ENCODE peak calls at places on chromosome 18, in five cellular contexts. E is HuH-7.5, O is NCI-H460, V is mucosa of gallbladder, Z is AG20443. P is an unnamed sample.

GRCh38 chr18:27860701-27861107 is 316.2 kb downstream of the CDH2 start:
- DNase-seq in E (no peak), O (no peak), V (no peak), Z (peak; percentile 16), P (peak; percentile 30)

GRCh38 chr18:73990241-73990640 is 157.4 kb downstream of the FBXO15 start:
- DNase-seq in E (no peak), O (no peak), V (no peak), Z (no peak), P (no peak)

GRCh38 chr18:34809697-34810096 is 99.6 kb downstream of the DTNA start:
- DNase-seq in E (peak; percentile 15), O (peak; percentile 15), V (peak; percentile 36), Z (peak; percentile 62), P (peak; percentile 52)

GRCh38 chr18:46461993-46462392 is 195.0 kb downstream of the LOXHD1 start:
- DNase-seq in E (no peak), O (no peak), V (no peak), Z (no peak), P (no peak)

GRCh38 chr18:49853436-49853835 is 40.1 kb upstream of the ACAA2 start:
- DNase-seq in E (no peak), O (no peak), V (no peak), Z (no peak), P (no peak)

GRCh38 chr18:6891788-6892187 is 162.3 kb downstream of the ARHGAP28 start:
- DNase-seq in E (no peak), O (no peak), V (no peak), Z (no peak), P (no peak)

GRCh38 chr18:12686100-12686499 is 16.4 kb downstream of the CEP76 start:
- DNase-seq in E (no peak), O (peak; percentile 26), V (no peak), Z (no peak), P (peak; percentile 24)

GRCh38 chr18:7512990-7513389 is 54.1 kb upstream of the PTPRM start:
- DNase-seq in E (no peak), O (no peak), V (no peak), Z (no peak), P (no peak)

GRCh38 chr18:59159986-59160385 is 20.3 kb downstream of the SEC11C start:
- DNase-seq in E (no peak), O (no peak), V (no peak), Z (no peak), P (no peak)

GRCh38 chr18:50193796-50194622 is 938 bp downstream of the MYO5B start:
- DNase-seq in E (peak; percentile 25), O (no peak), V (no peak), Z (no peak), P (no peak)

GRCh38 chr18:50203801-50204604 is 9.1 kb upstream of the MYO5B start:
- DNase-seq in E (peak; percentile 42), O (peak; percentile 38), V (peak; percentile 42), Z (peak; percentile 71), P (peak; percentile 46)

GRCh38 chr18:59968583-59968982 is 68.8 kb downstream of the PMAIP1 start:
- DNase-seq in E (no peak), O (no peak), V (no peak), Z (no peak), P (no peak)

GRCh38 chr18:75283758-75284157 is 73.2 kb downstream of the TSHZ1 start:
- DNase-seq in E (no peak), O (no peak), V (no peak), Z (no peak), P (no peak)

GRCh38 chr18:12637901-12638633 is 19.8 kb downstream of the SPIRE1 start:
- DNase-seq in E (no peak), O (no peak), V (no peak), Z (peak; percentile 52), P (no peak)

GRCh38 chr18:22830511-22830910 is 102.6 kb upstream of the RBBP8 start:
- DNase-seq in E (no peak), O (no peak), V (no peak), Z (no peak), P (no peak)

GRCh38 chr18:45962461-45962860 is 4.7 kb downstream of the EPG5 start:
- DNase-seq in E (no peak), O (no peak), V (peak; percentile 55), Z (peak; percentile 26), P (peak; percentile 45)

GRCh38 chr18:23719634-23720201 is 30.5 kb downstream of the LAMA3 start:
- DNase-seq in E (no peak), O (peak; percentile 55), V (no peak), Z (peak; percentile 95), P (peak; percentile 49)

GRCh38 chr18:80009661-80010550 is 21.5 kb upstream of the TXNL4A start:
- DNase-seq in E (no peak), O (peak; percentile 38), V (peak; percentile 84), Z (peak; percentile 96), P (no peak)

GRCh38 chr18:22241806-22242440 is 72.5 kb downstream of the GATA6 start:
- DNase-seq in E (no peak), O (no peak), V (no peak), Z (no peak), P (no peak)

GRCh38 chr18:44909191-44909719 is 228.6 kb downstream of the SETBP1 start:
- DNase-seq in E (no peak), O (no peak), V (peak; percentile 17), Z (no peak), P (no peak)

GRCh38 chr18:50969448-50969847 is 1.6 kb downstream of the ELAC1 start:
- DNase-seq in E (no peak), O (no peak), V (no peak), Z (no peak), P (no peak)

GRCh38 chr18:75159238-75159518 is 49.8 kb downstream of the PTGR3 start:
- DNase-seq in E (no peak), O (no peak), V (no peak), Z (no peak), P (no peak)

GRCh38 chr18:31042068-31042390 is 513 bp downstream of the DSC3 start:
- DNase-seq in E (no peak), O (no peak), V (no peak), Z (peak; percentile 5), P (no peak)

GRCh38 chr18:76565238-76566173 is 70.5 kb upstream of the ZNF516 start:
- DNase-seq in E (peak; percentile 88), O (peak; percentile 91), V (peak; percentile 82), Z (peak; percentile 91), P (peak; percentile 63)

P was measured in HepG2.